ENCODE peak calls at places on chromosome 16, in seven cellular contexts. R, L, W, D, G, V and T are unnamed samples.

GRCh38 chr16:50547340-50547865 is 793 bp upstream of the NKD1 start:
- DNase-seq in W (peak; percentile 63), V (no peak), L (peak; percentile 42), D (peak; percentile 64), R (peak; percentile 28), G (peak; percentile 26), T (no peak)

GRCh38 chr16:76900285-76901263 is 290.4 kb upstream of the MON1B start:
- DNase-seq in V (no peak), R (no peak), G (no peak), D (no peak), W (no peak), L (no peak), T (no peak)

GRCh38 chr16:4378202-4378666 is 6.6 kb downstream of the VASN start:
- DNase-seq in W (no peak), L (no peak), D (no peak), G (no peak), R (no peak), V (no peak), T (no peak)

GRCh38 chr16:54193656-54194007 is 93.0 kb downstream of the IRX3 start:
- DNase-seq in V (peak; percentile 90), G (peak; percentile 59), W (peak; percentile 82), L (no peak), D (no peak), R (no peak), T (peak; percentile 35)

GRCh38 chr16:88015806-88016140 is 64.5 kb downstream of the BANP start:
- DNase-seq in W (no peak), L (no peak), G (no peak), D (no peak), R (no peak), V (no peak), T (no peak)

GRCh38 chr16:28915181-28915580 is 9.9 kb downstream of the RABEP2 start:
- DNase-seq in L (no peak), D (no peak), R (no peak), G (no peak), W (no peak), V (no peak), T (no peak)

GRCh38 chr16:3145660-3146059 is 10.8 kb downstream of the ZNF213 start:
- DNase-seq in L (no peak), D (no peak), V (no peak), G (no peak), R (no peak), W (no peak), T (no peak)

GRCh38 chr16:47503936-47504335 is 42.8 kb downstream of the PHKB start:
- DNase-seq in D (no peak), V (no peak), G (peak; percentile 3), W (no peak), R (no peak), L (no peak), T (no peak)

GRCh38 chr16:30678586-30678970 is 20.3 kb downstream of the FBRS start:
- DNase-seq in D (no peak), G (no peak), L (no peak), R (no peak), W (no peak), V (no peak), T (no peak)

GRCh38 chr16:1003551-1004347 is 22.2 kb downstream of the SOX8 start:
- DNase-seq in R (no peak), W (no peak), V (no peak), G (no peak), L (no peak), D (peak; percentile 47), T (no peak)